ENCODE peak calls at places on chromosome 4, in five cellular contexts. S, X, G, Y and L are unnamed samples.
A peak's percentile ranks its signal among the peaks of the same experiment; 100 is the strongest.

GRCh38 chr4:83361416-83362196 is 27.0 kb upstream of the HPSE start:
- DNase-seq in S (no peak), X (no peak), G (no peak), Y (no peak), L (peak; percentile 100)

GRCh38 chr4:173311368-173311767 is 22.8 kb downstream of the HMGB2 start:
- DNase-seq in S (no peak), X (no peak), G (no peak), Y (no peak), L (no peak)

GRCh38 chr4:74217365-74217764 is 59.4 kb downstream of the MTHFD2L start:
- DNase-seq in S (no peak), X (no peak), G (peak; percentile 50), Y (no peak), L (no peak)

GRCh38 chr4:16695896-16696295 is 202.5 kb downstream of the LDB2 start:
- DNase-seq in S (no peak), X (no peak), G (no peak), Y (no peak), L (no peak)

GRCh38 chr4:168886361-168886760 is 123.7 kb downstream of the CBR4 start:
- DNase-seq in S (no peak), X (no peak), G (peak; percentile 81), Y (peak; percentile 69), L (no peak)

GRCh38 chr4:153095448-153096204 is 108.6 kb upstream of the TRIM2 start:
- DNase-seq in S (no peak), X (no peak), G (peak; percentile 12), Y (no peak), L (no peak)

GRCh38 chr4:80334568-80334967 is 962 bp upstream of the CFAP299 start:
- DNase-seq in S (no peak), X (no peak), G (no peak), Y (no peak), L (no peak)

GRCh38 chr4:64617813-64618212 is 208.6 kb upstream of the TECRL start:
- DNase-seq in S (no peak), X (no peak), G (no peak), Y (no peak), L (peak; percentile 34)

GRCh38 chr4:133146574-133147198 is 2.4 kb upstream of the PCDH10 start:
- DNase-seq in S (no peak), X (no peak), G (peak; percentile 40), Y (no peak), L (peak; percentile 80)

DNA sequence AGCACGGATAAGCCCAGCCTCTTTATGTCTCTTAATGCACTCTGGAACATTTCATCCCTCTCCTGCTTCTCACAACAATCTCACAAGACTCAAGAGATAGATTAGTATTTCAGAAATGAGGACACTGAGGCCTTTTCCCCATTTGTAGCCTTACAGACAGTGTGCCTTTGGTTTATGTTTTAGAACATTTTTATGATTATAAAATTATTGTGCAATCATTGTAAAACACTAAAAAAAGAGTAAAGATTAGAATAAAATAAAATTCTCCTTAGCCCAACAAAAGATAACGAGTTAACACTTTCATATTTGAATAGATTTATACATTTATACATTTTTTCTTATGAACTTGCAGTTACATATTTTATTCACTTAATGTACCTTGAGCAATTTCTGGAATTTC is 748.7 kb downstream of the TRIML1 start:
- DNase-seq in S (no peak), X (no peak), G (no peak), Y (no peak), L (no peak)
- H3K4me1 ChIP-seq in S (no peaks in the 10 kb centered on the region), X (no peaks in the 10 kb centered on the region), G (no peaks in the 10 kb centered on the region), Y (no peaks in the 10 kb centered on the region), L (no peaks in the 10 kb centered on the region)

GRCh38 chr4:11894976-11895375 is 466.3 kb upstream of the HS3ST1 start:
- DNase-seq in S (no peak), X (no peak), G (no peak), Y (no peak), L (no peak)

GRCh38 chr4:11898796-11899195 is 470.1 kb upstream of the HS3ST1 start:
- DNase-seq in S (no peak), X (no peak), G (no peak), Y (no peak), L (no peak)

GRCh38 chr4:11904991-11905760 is 476.5 kb upstream of the HS3ST1 start:
- DNase-seq in S (no peak), X (no peak), G (no peak), Y (no peak), L (no peak)

GRCh38 chr4:11904117-11904535 is 475.4 kb upstream of the HS3ST1 start:
- DNase-seq in S (no peak), X (no peak), G (no peak), Y (no peak), L (no peak)

DNA sequence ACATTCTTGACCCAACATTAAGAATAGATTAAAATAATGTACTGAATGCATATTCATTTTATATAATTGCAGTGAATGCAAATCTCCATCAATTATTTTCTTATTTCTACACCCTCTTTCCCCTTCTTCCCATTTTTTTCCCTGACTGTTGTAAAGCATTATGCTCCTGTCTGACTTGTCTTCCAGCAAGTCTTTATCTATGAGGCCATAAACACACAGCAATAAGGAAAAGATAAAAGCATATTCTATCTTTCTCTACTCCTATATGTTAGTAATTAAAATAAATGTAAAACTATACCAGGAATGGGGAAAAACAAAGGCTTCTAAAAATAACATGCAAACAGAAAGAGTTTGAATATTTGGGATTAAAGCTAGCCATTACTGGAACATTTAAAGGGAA is 471.6 kb upstream of the HS3ST1 start:
- DNase-seq in S (no peak), X (no peak), G (no peak), Y (no peak), L (no peak)
- H3K9me3 ChIP-seq in S (no peaks in the 10 kb centered on the region), X (peaks cover 15% of the 10 kb centered on the region), G (peaks cover 5% of the 10 kb centered on the region), Y (no peaks in the 10 kb centered on the region), L (peaks cover 3% of the 10 kb centered on the region)

GRCh38 chr4:138305055-138305454 is 62.9 kb upstream of the SLC7A11 start:
- DNase-seq in S (no peak), X (no peak), G (no peak), Y (no peak), L (no peak)

GRCh38 chr4:138301536-138301935 is 59.4 kb upstream of the SLC7A11 start:
- DNase-seq in S (no peak), X (no peak), G (no peak), Y (no peak), L (peak; percentile 42)

GRCh38 chr4:138297743-138298405 is 55.7 kb upstream of the SLC7A11 start:
- DNase-seq in S (no peak), X (no peak), G (peak; percentile 31), Y (no peak), L (no peak)

GRCh38 chr4:138300616-138301015 is 58.5 kb upstream of the SLC7A11 start:
- DNase-seq in S (no peak), X (no peak), G (peak; percentile 41), Y (no peak), L (no peak)
- H3K27me3 ChIP-seq in S (no peaks in the 10 kb centered on the region), X (no peaks in the 10 kb centered on the region), G (no peaks in the 10 kb centered on the region), Y (no peaks in the 10 kb centered on the region), L (no peaks in the 10 kb centered on the region)

GRCh38 chr4:186020793-186021407 is 48.1 kb upstream of the TLR3 start:
- DNase-seq in S (no peak), X (no peak), G (no peak), Y (peak; percentile 12), L (no peak)

GRCh38 chr4:186018756-186019155 is 50.2 kb upstream of the TLR3 start:
- DNase-seq in S (no peak), X (no peak), G (no peak), Y (no peak), L (no peak)

GRCh38 chr4:186019264-186019663 is 49.7 kb upstream of the TLR3 start:
- DNase-seq in S (no peak), X (no peak), G (no peak), Y (no peak), L (no peak)

GRCh38 chr4:186021461-186022167 is 47.3 kb upstream of the TLR3 start:
- DNase-seq in S (no peak), X (no peak), G (peak; percentile 20), Y (peak; percentile 43), L (peak; percentile 65)

GRCh38 chr4:186020106-186020792 is 48.7 kb upstream of the TLR3 start:
- DNase-seq in S (no peak), X (no peak), G (no peak), Y (peak; percentile 14), L (no peak)
- H3K4me1 ChIP-seq in S (no peaks in the 10 kb centered on the region), X (no peaks in the 10 kb centered on the region), G (no peaks in the 10 kb centered on the region), Y (no peaks in the 10 kb centered on the region), L (no peaks in the 10 kb centered on the region)

DNA sequence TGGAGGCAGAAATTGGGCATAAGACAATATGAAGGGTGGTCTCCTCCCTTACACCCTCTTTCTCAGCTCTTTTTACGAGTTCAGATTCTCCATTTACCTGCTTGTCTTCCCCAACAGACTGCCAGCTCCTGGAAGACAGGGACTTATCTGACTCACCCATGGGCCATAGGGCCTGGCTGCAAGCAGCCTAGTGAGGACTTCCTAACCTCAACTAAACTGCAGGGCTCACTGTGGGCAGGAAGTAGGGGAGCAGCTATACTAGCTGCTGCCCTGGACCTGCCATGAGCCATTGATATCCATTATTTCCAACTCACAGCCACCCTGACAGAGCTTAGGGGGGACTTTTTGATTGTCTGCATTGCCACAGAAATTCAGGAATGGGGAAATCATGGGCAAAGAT is 11.5 kb upstream of the ZNF718 start:
- DNase-seq in S (no peak), X (no peak), G (no peak), Y (no peak), L (no peak)
- H3K9me3 ChIP-seq in S (peaks cover 3% of the 10 kb centered on the region), X (peaks cover 75% of the 10 kb centered on the region), G (peaks cover 33% of the 10 kb centered on the region), Y (no peaks in the 10 kb centered on the region), L (no peaks in the 10 kb centered on the region)